ENCODE peak calls at places on chromosomes 4 and X, in nine cellular contexts. J is K562; X is cardiac muscle cell; B is ovary; E is ascending aorta; Q is stomach; S is tibial nerve; C is CD4-positive, CD25-positive, alpha-beta regulatory T cell; Z is transverse colon. Y is an unnamed sample.

GRCh38 chrX:19888419-19888879 is 1.0 kb upstream of the SH3KBP1 start:
- DNase-seq in J (peak; percentile 32), X (peak; percentile 53), B (no peak), E (no peak), Q (no peak), S (peak; percentile 59), C (peak; percentile 58), Z (no peak), Y (peak; percentile 42)

GRCh38 chrX:40109288-40110008 is 11.7 kb upstream of the BCOR start:
- DNase-seq in J (peak; percentile 57), X (peak; percentile 72), B (peak; percentile 79), E (no peak), Q (peak; percentile 75), S (peak; percentile 56), C (no peak), Z (peak; percentile 67), Y (peak; percentile 70)

GRCh38 chr4:85966308-85966882 is 393.5 kb downstream of the MAPK10 start:
- DNase-seq in J (no peak), X (no peak), B (no peak), E (no peak), Q (no peak), S (no peak), C (no peak), Z (no peak), Y (no peak)

GRCh38 chr4:186666252-186666651 is 57.4 kb downstream of the FAT1 start:
- DNase-seq in J (no peak), X (no peak), B (no peak), E (no peak), Q (no peak), S (no peak), C (no peak), Z (no peak), Y (no peak)

GRCh38 chr4:128371004-128371777 is 83.6 kb upstream of the PGRMC2 start:
- DNase-seq in J (no peak), X (no peak), B (no peak), E (no peak), Q (no peak), S (no peak), C (no peak), Z (no peak), Y (no peak)

GRCh38 chr4:11635336-11635735 is 206.6 kb upstream of the HS3ST1 start:
- DNase-seq in J (no peak), X (no peak), B (no peak), E (no peak), Q (no peak), S (no peak), C (no peak), Z (no peak), Y (no peak)

GRCh38 chr4:153931804-153932203 is 142.9 kb upstream of the SFRP2 start:
- DNase-seq in J (no peak), X (no peak), B (no peak), E (no peak), Q (no peak), S (no peak), C (no peak), Z (no peak), Y (no peak)

GRCh38 chrX:31658360-31658759 is 586.5 kb upstream of the FTHL17 start:
- DNase-seq in J (peak; percentile 8), X (peak; percentile 30), B (no peak), E (no peak), Q (no peak), S (no peak), C (no peak), Z (no peak), Y (no peak)

GRCh38 chrX:55004231-55004630 is 4.1 kb downstream of the APEX2 start:
- DNase-seq in J (no peak), X (no peak), B (no peak), E (no peak), Q (no peak), S (no peak), C (no peak), Z (no peak), Y (no peak)

GRCh38 chr4:6062133-6062532 is 43.9 kb upstream of the C4orf50 start:
- DNase-seq in J (no peak), X (no peak), B (no peak), E (no peak), Q (no peak), S (no peak), C (no peak), Z (no peak), Y (no peak)

DNA sequence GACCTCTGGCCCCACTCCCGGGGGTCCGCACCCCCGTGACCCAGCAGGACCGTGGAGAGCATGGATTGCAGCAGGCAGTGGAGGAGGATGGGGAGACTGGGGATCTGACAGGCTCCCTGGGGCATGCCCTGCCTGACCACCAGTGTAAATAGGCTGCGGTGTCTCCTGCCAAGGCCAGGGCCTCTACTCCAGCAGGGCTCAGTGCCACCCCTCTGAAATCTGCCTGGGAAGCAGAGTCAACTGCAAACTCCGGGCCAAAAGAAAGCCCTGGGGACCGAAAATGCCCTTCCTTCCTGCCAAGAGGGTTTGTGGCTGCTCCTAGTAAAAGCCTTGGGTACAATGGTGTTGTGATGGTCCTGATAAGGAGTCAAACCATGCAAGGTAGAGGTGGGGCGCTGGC is 6.4 kb downstream of the ADRA2C start:
- DNase-seq in J (no peak), X (no peak), B (no peak), E (no peak), Q (no peak), S (no peak), C (no peak), Z (no peak), Y (no peak)
- H3K9me3 ChIP-seq in J (no peaks in the 10 kb centered on the region), X (no peaks in the 10 kb centered on the region), B (no peaks in the 10 kb centered on the region), E (no peaks in the 10 kb centered on the region), Q (no peaks in the 10 kb centered on the region), S (no peaks in the 10 kb centered on the region), C (no peaks in the 10 kb centered on the region), Z (no peaks in the 10 kb centered on the region), Y (no peaks in the 10 kb centered on the region)

DNA sequence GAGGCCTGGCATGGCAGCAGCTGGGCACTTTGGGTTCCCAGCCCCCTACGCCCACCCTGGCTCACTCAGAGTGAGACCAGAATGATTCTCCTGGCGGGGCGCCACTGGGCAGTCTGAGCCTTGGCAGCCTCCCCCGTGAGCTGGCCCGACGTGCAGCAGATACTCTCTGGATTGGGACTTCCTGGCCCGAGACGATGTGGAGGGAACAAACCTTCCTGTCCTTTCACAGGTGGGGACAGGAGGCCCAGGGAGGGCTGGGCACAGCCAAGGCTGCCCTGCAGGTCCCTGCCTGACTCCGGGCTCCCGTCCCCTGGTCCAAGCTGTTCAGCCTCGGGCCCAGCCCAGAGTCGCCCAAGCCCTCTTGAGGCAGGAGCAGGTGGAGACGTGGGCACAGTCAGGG is 17.9 kb upstream of the ADD1 start:
- DNase-seq in J (no peak), X (no peak), B (no peak), E (peak; percentile 0), Q (no peak), S (no peak), C (no peak), Z (no peak), Y (no peak)
- H3K36me3 ChIP-seq in J (no peaks in the 10 kb centered on the region), X (no peaks in the 10 kb centered on the region), B (no peaks in the 10 kb centered on the region), E (peaks cover 11% of the 10 kb centered on the region), Q (peaks cover 54% of the 10 kb centered on the region), S (no peaks in the 10 kb centered on the region), C (peaks cover 55% of the 10 kb centered on the region), Z (no peaks in the 10 kb centered on the region), Y (no peaks in the 10 kb centered on the region)

GRCh38 chr4:110619001-110619350 is 3.9 kb downstream of the PITX2 start:
- DNase-seq in J (no peak), X (no peak), B (no peak), E (no peak), Q (no peak), S (no peak), C (no peak), Z (no peak), Y (no peak)
- H3K4me1 ChIP-seq in J (peaks cover 11% of the 10 kb centered on the region), X (peaks cover 9% of the 10 kb centered on the region), B (peaks cover 9% of the 10 kb centered on the region), E (peaks cover 5% of the 10 kb centered on the region), Q (peaks cover 26% of the 10 kb centered on the region), S (peaks cover 21% of the 10 kb centered on the region), C (no peaks in the 10 kb centered on the region), Z (peaks cover 31% of the 10 kb centered on the region), Y (peaks cover 11% of the 10 kb centered on the region)

DNA sequence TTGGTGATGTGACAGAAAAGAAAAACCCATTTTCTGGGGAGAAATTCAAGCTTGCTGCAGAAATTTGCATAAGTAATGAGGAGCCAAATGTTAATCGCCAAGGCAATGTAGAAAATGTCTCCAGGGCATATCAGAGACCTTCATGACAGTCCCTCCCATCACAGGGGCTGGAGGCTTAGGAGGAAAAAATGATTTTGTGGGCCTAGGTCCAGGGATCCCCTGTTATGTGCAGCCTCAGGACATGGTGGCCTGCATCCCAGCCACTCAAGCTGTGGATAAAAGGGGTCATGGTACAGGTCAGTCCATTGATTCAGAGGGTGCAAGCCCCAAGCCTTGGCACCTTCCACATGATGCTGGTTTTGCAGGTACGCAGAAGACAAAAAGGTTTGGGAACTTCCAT is 90.7 kb downstream of the TGIF2LX start:
- DNase-seq in J (no peak), X (no peak), B (no peak), E (no peak), Q (no peak), S (no peak), C (no peak), Z (no peak), Y (no peak)
- H3K9me3 ChIP-seq in J (no peaks in the 10 kb centered on the region), X (no peaks in the 10 kb centered on the region), B (no peaks in the 10 kb centered on the region), E (no peaks in the 10 kb centered on the region), Q (peaks cover 21% of the 10 kb centered on the region), S (no peaks in the 10 kb centered on the region), C (peaks cover 3% of the 10 kb centered on the region), Z (no peaks in the 10 kb centered on the region), Y (no peaks in the 10 kb centered on the region)

DNA sequence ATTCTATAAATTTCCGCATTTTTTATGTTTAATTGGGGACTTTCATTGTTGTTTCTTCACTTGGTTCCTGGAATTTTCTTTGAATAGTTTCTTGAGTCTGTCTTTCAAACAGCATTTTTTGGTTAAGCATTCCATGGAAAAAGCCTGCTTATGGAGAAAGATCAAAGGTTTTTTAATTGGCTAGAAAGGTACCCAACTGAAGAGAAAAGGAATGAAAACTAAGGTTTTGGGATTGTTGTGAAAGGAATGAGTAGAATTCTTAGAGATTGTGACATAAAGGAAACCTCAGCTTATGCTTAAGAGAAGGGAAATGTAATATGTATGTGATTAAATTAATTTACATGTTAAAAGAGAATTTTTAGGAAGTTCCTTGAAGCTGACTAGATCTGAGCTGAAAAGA is 82.8 kb downstream of the CCKAR start:
- DNase-seq in J (no peak), X (no peak), B (no peak), E (no peak), Q (no peak), S (no peak), C (no peak), Z (no peak), Y (no peak)
- H3K36me3 ChIP-seq in J (peaks cover 11% of the 10 kb centered on the region), X (peaks cover 13% of the 10 kb centered on the region), B (no peaks in the 10 kb centered on the region), E (peaks cover 15% of the 10 kb centered on the region), Q (no peaks in the 10 kb centered on the region), S (peaks cover 2% of the 10 kb centered on the region), C (peaks cover 17% of the 10 kb centered on the region), Z (no peaks in the 10 kb centered on the region), Y (no peaks in the 10 kb centered on the region)

DNA sequence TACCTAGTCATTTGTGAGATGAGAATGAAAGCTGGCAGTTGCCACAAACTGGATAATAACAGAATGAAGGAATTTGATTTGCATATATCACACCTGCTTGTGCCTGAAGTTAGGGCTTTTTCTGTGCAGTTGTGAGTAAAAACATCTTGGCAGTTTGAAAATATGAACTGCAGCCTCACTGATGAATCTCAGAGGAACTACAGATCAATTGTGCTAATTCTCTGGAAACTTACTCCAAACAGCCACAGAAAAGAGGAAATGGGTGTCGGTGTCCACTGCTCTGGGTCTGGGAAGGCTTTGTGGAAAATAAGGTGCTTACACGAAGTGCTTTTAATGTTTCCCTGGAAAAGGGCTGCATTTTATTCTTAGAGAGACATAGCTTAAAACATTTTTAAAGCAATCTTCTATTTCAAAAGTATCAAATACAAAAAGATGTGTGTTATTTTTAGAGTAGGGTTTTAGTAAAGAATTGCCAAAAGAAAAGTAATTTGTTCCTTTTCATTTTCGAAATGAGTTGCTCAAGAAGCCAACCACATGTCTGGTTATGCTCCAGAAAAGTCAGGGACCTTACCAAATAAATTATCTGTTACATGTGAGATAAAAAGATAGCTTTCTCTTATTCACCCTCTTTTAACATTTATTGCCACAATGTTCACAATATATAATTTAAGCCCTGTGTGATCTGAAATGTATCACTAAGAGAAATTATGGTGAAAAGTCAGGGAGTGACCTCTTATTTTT is 240.1 kb downstream of the FRAS1 start:
- DNase-seq in J (no peak), X (no peak), B (no peak), E (no peak), Q (no peak), S (peak; percentile 29), C (no peak), Z (no peak), Y (no peak)
- H3K4me1 ChIP-seq in J (no peaks in the 10 kb centered on the region), X (no peaks in the 10 kb centered on the region), B (no peaks in the 10 kb centered on the region), E (no peaks in the 10 kb centered on the region), Q (peaks cover 6% of the 10 kb centered on the region), S (no peaks in the 10 kb centered on the region), C (no peaks in the 10 kb centered on the region), Z (no peaks in the 10 kb centered on the region), Y (no peaks in the 10 kb centered on the region)